ENCODE peak calls at places on chromosome 9, in four cellular contexts. One of them, this sample, is unnamed.

GRCh38 chr9:93112116-93112863 is 16.3 kb downstream of the CARD19 start:
- DNase-seq in WTC11: no peak
- DNase-seq in GM12878: no peak
- DNase-seq in K562: no peak
- DNase-seq in this sample: peak; percentile 87

GRCh38 chr9:7011395-7012067 is 253.8 kb downstream of the KDM4C start:
- DNase-seq in GM12878: peak; percentile 13
- DNase-seq in WTC11: no peak
- DNase-seq in K562: no peak
- DNase-seq in this sample: no peak

GRCh38 chr9:134554750-134555655 is 86.6 kb upstream of the COL5A1 start:
- DNase-seq in GM12878: no peak
- DNase-seq in K562: no peak
- DNase-seq in WTC11: peak; percentile 12
- DNase-seq in this sample: no peak

GRCh38 chr9:114081441-114082016 is 3.4 kb upstream of the AMBP start:
- DNase-seq in WTC11: no peak
- DNase-seq in K562: no peak
- DNase-seq in GM12878: no peak
- DNase-seq in this sample: peak; percentile 84

GRCh38 chr9:110814159-110814558 is 145.6 kb downstream of the MUSK start:
- DNase-seq in GM12878: no peak
- DNase-seq in WTC11: no peak
- DNase-seq in K562: no peak
- DNase-seq in this sample: no peak

GRCh38 chr9:130866474-130866965 is 30.1 kb downstream of the QRFP start:
- DNase-seq in K562: peak; percentile 100
- DNase-seq in GM12878: peak; percentile 17
- DNase-seq in WTC11: peak; percentile 91
- DNase-seq in this sample: peak; percentile 89

GRCh38 chr9:84436386-84437114 is 96.0 kb upstream of the SLC28A3 start:
- DNase-seq in WTC11: no peak
- DNase-seq in GM12878: no peak
- DNase-seq in K562: no peak
- DNase-seq in this sample: no peak

GRCh38 chr9:114308361-114308950 is 14.4 kb upstream of the ORM1 start:
- DNase-seq in K562: no peak
- DNase-seq in GM12878: no peak
- DNase-seq in WTC11: no peak
- DNase-seq in this sample: no peak

GRCh38 chr9:127910613-127911205 is 6.1 kb downstream of the ST6GALNAC4 start:
- DNase-seq in GM12878: no peak
- DNase-seq in K562: no peak
- DNase-seq in WTC11: no peak
- DNase-seq in this sample: no peak

GRCh38 chr9:100074093-100074492 is 24.7 kb downstream of the ERP44 start:
- DNase-seq in GM12878: no peak
- DNase-seq in WTC11: no peak
- DNase-seq in K562: peak; percentile 49
- DNase-seq in this sample: no peak

GRCh38 chr9:95143591-95144561 is 173.6 kb downstream of the FANCC start:
- DNase-seq in GM12878: no peak
- DNase-seq in WTC11: no peak
- DNase-seq in K562: no peak
- DNase-seq in this sample: peak; percentile 62

GRCh38 chr9:86946712-86947145 is 577 bp downstream of the GAS1 start:
- DNase-seq in GM12878: no peak
- DNase-seq in K562: no peak
- DNase-seq in WTC11: no peak
- DNase-seq in this sample: no peak

GRCh38 chr9:114484215-114484853 is 20.9 kb downstream of the WHRN start:
- DNase-seq in GM12878: no peak
- DNase-seq in WTC11: no peak
- DNase-seq in K562: no peak
- DNase-seq in this sample: no peak

DNA sequence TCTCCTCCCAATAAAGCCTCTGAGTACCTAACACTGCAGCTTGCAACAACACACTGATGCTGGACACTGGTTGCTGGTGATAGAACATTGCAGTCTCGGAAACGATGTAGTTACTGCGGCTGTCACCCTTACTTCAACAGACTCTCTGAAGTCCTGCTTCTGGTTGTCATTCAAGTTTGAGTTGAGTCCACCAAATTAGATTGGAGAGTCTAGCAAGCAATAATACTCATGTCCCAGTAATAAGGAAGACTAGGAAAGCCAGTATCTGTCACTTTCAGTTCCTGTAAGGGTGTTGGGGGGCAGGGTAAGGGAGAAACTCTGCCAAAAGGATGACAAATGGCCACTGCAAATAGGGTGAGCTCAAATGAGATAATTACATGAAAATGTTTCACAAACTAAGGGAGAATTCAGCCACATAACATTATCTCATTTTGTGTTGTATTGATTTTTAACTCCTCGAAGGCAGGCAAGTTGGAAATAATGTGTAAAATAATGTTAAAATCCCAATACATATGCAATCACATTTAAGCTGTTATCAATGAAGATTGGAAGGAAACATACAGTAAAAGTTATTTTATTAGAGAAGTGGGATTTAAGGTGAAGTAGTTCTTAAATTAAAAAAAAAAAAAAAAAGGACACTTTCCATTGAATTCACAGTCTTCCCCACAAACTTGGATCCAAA is 849 bp upstream of the IFT74 start:
- DNase-seq in WTC11: no peak
- DNase-seq in K562: peak; percentile 45
- DNase-seq in GM12878: no peak
- DNase-seq in this sample: no peak
- TF ChIP-seq CREM in WTC11: no peak
- TF ChIP-seq CREM in K562: no peak
- TF ChIP-seq CREM in GM12878: no peak
- TF ChIP-seq CREM in this sample: no peak

DNA sequence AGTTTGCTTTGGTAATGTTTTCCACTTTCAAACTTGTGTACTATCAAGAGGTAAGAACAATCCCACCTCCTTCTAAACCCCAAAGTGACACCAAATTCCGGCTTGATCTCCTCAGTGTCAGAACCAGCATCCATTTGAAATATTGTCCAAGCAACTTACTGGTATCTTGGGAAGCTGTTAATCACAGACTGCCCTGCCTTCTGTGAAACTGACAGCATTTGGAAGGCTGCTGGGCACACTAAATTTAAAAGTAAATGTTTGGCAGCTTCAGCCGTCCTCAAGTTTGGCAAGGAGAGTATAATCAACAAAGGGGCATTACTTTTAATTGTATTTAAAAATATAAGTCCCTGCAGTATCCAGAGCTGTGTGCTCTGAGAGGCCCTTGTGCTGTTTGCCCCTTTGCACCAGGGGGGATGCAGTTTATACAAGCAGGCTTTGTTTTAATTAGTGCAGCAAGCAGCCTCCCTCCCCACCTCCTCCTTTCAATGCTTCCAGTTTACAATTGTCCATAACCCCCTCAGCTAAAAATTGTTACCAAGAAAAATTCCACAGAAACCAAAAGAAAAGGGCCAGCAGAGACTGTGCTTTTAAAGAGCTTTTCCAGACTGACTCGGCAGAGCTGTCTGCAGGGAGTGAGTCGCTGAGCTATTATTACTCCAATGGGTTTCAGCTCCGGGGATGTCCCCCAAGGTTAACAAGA is 328.4 kb upstream of the MPDZ start:
- DNase-seq in K562: no peak
- DNase-seq in WTC11: no peak
- DNase-seq in GM12878: no peak
- DNase-seq in this sample: no peak
- TF ChIP-seq CREM in K562: no peak
- TF ChIP-seq CREM in WTC11: no peak
- TF ChIP-seq CREM in GM12878: no peak
- TF ChIP-seq CREM in this sample: no peak

GRCh38 chr9:91312717-91313325 is 48.9 kb downstream of the AUH start:
- DNase-seq in WTC11: no peak
- DNase-seq in GM12878: no peak
- DNase-seq in K562: no peak
- DNase-seq in this sample: no peak
- TF ChIP-seq CREM in WTC11: no peak
- TF ChIP-seq CREM in GM12878: no peak
- TF ChIP-seq CREM in K562: no peak
- TF ChIP-seq CREM in this sample: no peak

GRCh38 chr9:108759835-108760234 is 96.0 kb downstream of the ACTL7B start:
- DNase-seq in WTC11: no peak
- DNase-seq in GM12878: no peak
- DNase-seq in K562: no peak
- DNase-seq in this sample: no peak

GRCh38 chr9:108760841-108761240 is 94.9 kb downstream of the ACTL7B start:
- DNase-seq in K562: no peak
- DNase-seq in WTC11: no peak
- DNase-seq in GM12878: no peak
- DNase-seq in this sample: no peak

GRCh38 chr9:108759399-108759798 is 96.4 kb downstream of the ACTL7B start:
- DNase-seq in K562: no peak
- DNase-seq in GM12878: no peak
- DNase-seq in WTC11: no peak
- DNase-seq in this sample: no peak

GRCh38 chr9:108761530-108762347 is 94.0 kb downstream of the ACTL7B start:
- DNase-seq in K562: peak; percentile 65
- DNase-seq in WTC11: peak; percentile 65
- DNase-seq in GM12878: no peak
- DNase-seq in this sample: peak; percentile 47

GRCh38 chr9:108762348-108763055 is 93.3 kb downstream of the ACTL7B start:
- DNase-seq in WTC11: no peak
- DNase-seq in K562: no peak
- DNase-seq in GM12878: no peak
- DNase-seq in this sample: no peak
- TF ChIP-seq CREM in WTC11: no peak
- TF ChIP-seq CREM in K562: no peak
- TF ChIP-seq CREM in GM12878: no peak
- TF ChIP-seq CREM in this sample: no peak

DNA sequence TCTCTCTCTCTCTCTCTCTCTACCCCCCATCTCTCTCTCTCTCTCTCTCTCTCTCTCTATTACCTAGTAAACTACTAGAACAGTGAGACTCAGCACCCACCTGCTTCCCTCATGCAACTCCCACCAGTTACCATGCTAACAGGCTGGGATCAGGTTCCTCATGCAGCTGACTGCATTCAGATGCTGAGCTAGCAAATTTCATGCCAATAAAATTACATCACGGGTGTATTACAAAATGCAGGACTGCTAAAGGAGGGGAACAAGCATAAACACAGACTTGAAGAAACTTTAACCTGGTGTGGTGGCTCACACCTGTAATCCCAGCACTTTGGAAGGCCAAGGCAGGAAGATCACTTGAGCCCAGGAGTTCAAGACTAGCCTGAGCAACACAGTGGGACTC is 76.0 kb downstream of the CEMIP2 start:
- DNase-seq in GM12878: no peak
- DNase-seq in K562: no peak
- DNase-seq in WTC11: no peak
- DNase-seq in this sample: no peak
- TF ChIP-seq CREM in GM12878: no peak
- TF ChIP-seq CREM in K562: no peak
- TF ChIP-seq CREM in WTC11: no peak
- TF ChIP-seq CREM in this sample: no peak